ENCODE peak calls at places on chromosome 12, in five cellular contexts. T, V, H, L and I are unnamed samples.

GRCh38 chr12:94638521-94638920 is 11.8 kb downstream of the TMCC3 start:
- DNase-seq in V (no peak), L (no peak), H (no peak), T (no peak), I (no peak)

GRCh38 chr12:15220961-15221885 is at the start of gene RERG:
- DNase-seq in T (peak; percentile 57), L (peak; percentile 54), V (peak; percentile 95), H (peak; percentile 76), I (peak; percentile 67)

GRCh38 chr12:64706366-64706765 is 52.8 kb downstream of the GNS start:
- DNase-seq in V (no peak), T (no peak), L (no peak), H (no peak), I (no peak)

GRCh38 chr12:49624919-49625577 is 1.7 kb downstream of the PRPF40B start:
- DNase-seq in T (no peak), H (peak; percentile 25), L (no peak), V (no peak), I (no peak)

GRCh38 chr12:57772429-57773322 is at the start of gene EEF1AKMT3:
- DNase-seq in L (peak; percentile 34), T (peak; percentile 33), H (peak; percentile 81), V (peak; percentile 71), I (no peak)

GRCh38 chr12:11978985-11979384 is 91.8 kb upstream of the BCL2L14 start:
- DNase-seq in T (peak; percentile 42), H (no peak), L (no peak), V (no peak), I (no peak)

GRCh38 chr12:53495903-53496751 is 3.1 kb downstream of the MAP3K12 start:
- DNase-seq in V (no peak), T (peak; percentile 34), L (no peak), H (peak; percentile 62), I (no peak)

GRCh38 chr12:3321881-3322280 is 169.1 kb upstream of the PRMT8 start:
- DNase-seq in H (no peak), L (no peak), T (no peak), V (no peak), I (no peak)